ENCODE peak calls at places on chromosomes 6 and 20, in six cellular contexts. G, K, T, U, Y and B are unnamed samples. For H3K4me1, the result is how much of the 10 kb centered on the place peaks cover.

GRCh38 chr6:111843347-111844147 is 29.7 kb downstream of the FYN start:
- DNase-seq in G (no peak), K (no peak), T (no peak), U (no peak), Y (no peak), B (peak)

GRCh38 chr20:25280051-25280573 is 32.2 kb downstream of the PYGB start:
- DNase-seq in G (peak), K (no peak), T (peak), U (peak), Y (peak), B (peak)

GRCh38 chr6:79040083-79040482 is 38.0 kb downstream of the PHIP start:
- DNase-seq in G (no peak), K (peak), T (no peak), U (no peak), Y (no peak), B (no peak)

GRCh38 chr6:123965894-123966293 is 162.2 kb downstream of the NKAIN2 start:
- DNase-seq in G (no peak), K (peak), T (no peak), U (no peak), Y (no peak), B (no peak)

GRCh38 chr20:48817367-48818030 is 10.3 kb downstream of the PREX1 start:
- DNase-seq in G (no peak), K (no peak), T (no peak), U (no peak), Y (no peak), B (peak)

GRCh38 chr6:148723484-148723883 is 23.3 kb upstream of the UST start:
- DNase-seq in G (no peak), K (peak), T (no peak), U (no peak), Y (no peak), B (no peak)

GRCh38 chr6:44227138-44227770 is 3.9 kb downstream of the SLC29A1 start:
- DNase-seq in G (no peak), K (no peak), T (no peak), U (no peak), Y (no peak), B (no peak)

GRCh38 chr20:5716953-5717352 is 33.2 kb upstream of the SHLD1 start:
- DNase-seq in G (no peak), K (no peak), T (no peak), U (no peak), Y (no peak), B (no peak)

GRCh38 chr6:105320766-105321165 is 82.1 kb downstream of the PREP start:
- DNase-seq in G (no peak), K (no peak), T (no peak), U (no peak), Y (no peak), B (no peak)

GRCh38 chr6:54717849-54718455 is 128.6 kb upstream of the FAM83B start:
- DNase-seq in G (peak), K (peak), T (peak), U (peak), Y (peak), B (no peak)

GRCh38 chr6:44078795-44079671 is 48.2 kb downstream of the MRPL14 start:
- DNase-seq in G (peak), K (peak), T (peak), U (peak), Y (peak), B (peak)

GRCh38 chr20:47468290-47469050 is 33.2 kb upstream of the NCOA3 start:
- DNase-seq in G (peak), K (no peak), T (no peak), U (no peak), Y (no peak), B (no peak)

GRCh38 chr6:101294051-101294638 is 99.4 kb upstream of the GRIK2 start:
- DNase-seq in G (no peak), K (no peak), T (no peak), U (no peak), Y (no peak), B (no peak)

GRCh38 chr6:41734666-41735426 is 562 bp downstream of the TFEB start:
- DNase-seq in G (peak), K (peak), T (peak), U (peak), Y (peak), B (peak)

GRCh38 chr6:110173506-110174132 is 5.9 kb downstream of the WASF1 start:
- DNase-seq in G (no peak), K (peak), T (no peak), U (no peak), Y (no peak), B (no peak)

GRCh38 chr6:56767892-56768531 is 125.3 kb upstream of the DST start:
- DNase-seq in G (no peak), K (no peak), T (no peak), U (no peak), Y (no peak), B (no peak)

GRCh38 chr6:146753306-146753705 is 154.5 kb downstream of the ADGB start:
- DNase-seq in G (no peak), K (no peak), T (no peak), U (no peak), Y (no peak), B (no peak)

GRCh38 chr6:167054987-167055386 is 55.8 kb downstream of the CEP43 start:
- DNase-seq in G (no peak), K (no peak), T (no peak), U (no peak), Y (no peak), B (no peak)

GRCh38 chr6:75210885-75211739 is 5.3 kb upstream of the COL12A1 start:
- DNase-seq in G (peak), K (peak), T (peak), U (peak), Y (no peak), B (no peak)

GRCh38 chr20:18465536-18466200 is 1.2 kb downstream of the DZANK1 start:
- DNase-seq in G (no peak), K (no peak), T (no peak), U (no peak), Y (no peak), B (no peak)

GRCh38 chr20:18466894-18467678 is at the start of the genes DZANK1 and POLR3F:
- DNase-seq in G (peak), K (peak), T (peak), U (peak), Y (peak), B (peak)

DNA sequence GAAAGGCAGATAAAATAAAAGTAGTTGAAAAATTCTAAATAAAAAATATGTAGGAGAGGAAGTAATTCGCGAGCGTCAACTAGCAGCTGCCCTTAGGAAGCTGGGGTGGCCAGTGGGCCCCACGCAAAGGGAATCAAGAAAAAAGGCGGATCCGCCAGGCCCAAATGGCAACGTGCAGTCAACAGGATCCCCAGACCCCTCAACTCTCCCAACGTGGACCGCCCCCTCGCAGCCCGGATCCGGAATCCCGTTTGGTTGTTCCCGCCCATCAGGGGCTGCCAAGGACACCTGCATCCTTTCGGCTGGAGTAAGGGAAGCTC is 296 bp downstream of the DZANK1 start:
- DNase-seq in G (no peak), K (no peak), T (no peak), U (no peak), Y (no peak), B (no peak)
- TF ChIP-seq POLR2A in G (no peak), K (no peak), T (no peak), U (no peak), Y (no peak), B (no peak)

GRCh38 chr20:673606-674005 is 2.0 kb downstream of the SCRT2 start:
- DNase-seq in G (no peak), K (no peak), T (no peak), U (no peak), Y (no peak), B (no peak)

GRCh38 chr20:674936-675452 is 608 bp downstream of the SCRT2 start:
- DNase-seq in G (no peak), K (no peak), T (no peak), U (no peak), Y (no peak), B (peak)

GRCh38 chr20:675453-676314 is at the start of gene SCRT2:
- DNase-seq in G (peak), K (peak), T (peak), U (peak), Y (peak), B (peak)

GRCh38 chr20:671252-672030 is 4.2 kb downstream of the SCRT2 start:
- DNase-seq in G (no peak), K (no peak), T (no peak), U (no peak), Y (no peak), B (no peak)

GRCh38 chr20:672975-673604 is 2.5 kb downstream of the SCRT2 start:
- DNase-seq in G (no peak), K (no peak), T (no peak), U (no peak), Y (no peak), B (peak)
- TF ChIP-seq CTCF in G (no peak), K (peak), T (no peak), U (no peak), Y (peak), B (no peak)

GRCh38 chr6:24868765-24869164 is 67.0 kb downstream of the RIPOR2 start:
- DNase-seq in G (no peak), K (no peak), T (no peak), U (no peak), Y (no peak), B (no peak)
- H3K4me1 ChIP-seq in G (under half), K (under half), T (under half), U (under half), Y (under half), B (under half)

DNA sequence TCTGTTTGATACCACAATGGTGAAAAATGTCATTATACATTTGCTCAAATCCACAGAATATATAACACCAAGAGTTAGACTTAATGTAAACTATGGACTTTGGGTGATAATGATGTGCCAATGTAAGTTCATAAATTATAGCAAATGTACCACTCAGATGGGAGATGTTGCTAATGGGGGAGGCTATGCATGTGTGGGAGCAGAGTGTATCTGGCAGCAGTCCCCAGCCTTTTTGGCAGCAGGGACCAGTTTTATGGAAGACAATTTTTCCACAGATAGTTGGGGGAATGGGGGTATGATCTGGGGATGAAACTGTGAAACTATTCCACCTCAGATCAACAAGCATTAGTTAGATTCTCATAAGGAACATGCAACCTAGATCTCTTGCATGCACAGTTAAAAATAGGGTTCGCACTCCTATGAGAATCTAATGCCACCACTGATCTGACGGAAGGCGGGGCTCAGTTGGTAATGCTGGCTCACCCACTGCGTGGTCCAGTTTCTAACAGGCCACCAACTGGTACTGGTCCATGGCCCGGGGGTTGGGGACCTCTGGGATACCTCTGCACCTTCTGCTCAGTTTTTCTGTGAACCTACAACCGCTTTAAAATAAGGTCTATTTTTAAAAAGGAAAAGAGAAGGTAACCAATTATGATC is 8.0 kb downstream of the HLA-DQA1 start:
- DNase-seq in G (no peak), K (no peak), T (no peak), U (no peak), Y (no peak), B (no peak)
- TF ChIP-seq POLR2A in G (no peak), K (no peak), T (no peak), U (no peak), Y (no peak), B (no peak)

DNA sequence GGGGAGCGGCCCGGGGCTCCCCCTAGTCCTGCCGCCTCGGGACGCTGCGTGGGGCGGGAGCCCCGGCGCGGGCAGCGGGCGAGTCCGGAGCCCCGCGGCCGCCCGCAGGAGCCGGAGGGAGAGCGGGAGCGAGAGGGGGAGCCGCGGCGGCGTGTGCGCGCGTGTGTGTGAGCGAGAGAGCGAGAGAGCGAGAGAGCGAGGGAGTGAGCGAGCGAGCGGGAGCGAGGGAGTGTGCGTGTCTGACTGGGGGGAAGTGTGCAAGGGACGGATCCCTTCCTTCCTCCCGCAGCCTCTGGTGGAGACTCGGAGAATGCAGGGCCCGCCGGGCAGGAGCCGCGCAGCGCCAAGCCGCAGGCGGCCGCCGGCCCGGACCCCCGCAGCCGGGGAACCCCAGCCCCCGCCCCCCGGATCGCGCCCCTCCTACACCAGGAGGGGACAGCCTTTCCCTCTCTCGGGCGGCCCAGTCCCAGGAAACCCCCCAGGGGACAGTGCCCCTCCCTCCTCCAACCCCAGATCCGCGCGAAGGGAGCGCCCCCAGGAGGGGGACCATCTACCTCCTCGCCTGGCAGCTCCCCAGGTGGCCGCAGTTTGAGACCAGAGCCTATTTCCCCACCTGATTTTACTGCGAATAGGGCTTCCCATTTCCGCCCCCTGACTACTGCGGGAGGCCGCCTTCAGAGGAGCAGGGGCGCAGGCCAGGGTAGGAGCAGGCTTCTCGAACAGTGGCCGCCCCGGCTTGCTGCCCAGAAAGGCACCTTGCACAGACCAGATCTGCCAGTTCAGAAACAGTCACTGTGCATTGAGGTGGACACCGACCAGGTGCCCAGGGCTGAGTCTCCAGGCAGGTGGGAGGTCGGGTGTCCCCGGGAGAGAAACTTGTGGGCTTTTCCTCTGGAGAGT is at the start of gene CDH22:
- DNase-seq in G (peak), K (peak), T (no peak), U (peak), Y (no peak), B (no peak)
- TF ChIP-seq CTCF in G (peak), K (peak), T (no peak), U (no peak), Y (peak), B (no peak)